ENCODE peak calls at places on chromosome 1, in six cellular contexts. M, P, D, G, K and Q are unnamed samples.

GRCh38 chr1:5371270-5371669 is 621.0 kb downstream of the NPHP4 start:
- DNase-seq in M (no peak), P (peak), D (no peak), G (no peak), K (no peak), Q (no peak)

GRCh38 chr1:64082459-64082858 is 121.0 kb upstream of the UBE2U start:
- DNase-seq in M (no peak), P (no peak), D (no peak), G (peak), K (no peak), Q (no peak)

GRCh38 chr1:1111516-1112236 is 4.2 kb downstream of the C1orf159 start:
- DNase-seq in M (no peak), P (no peak), D (no peak), G (no peak), K (no peak), Q (no peak)

GRCh38 chr1:204294371-204294770 is 65.4 kb downstream of the PLEKHA6 start:
- DNase-seq in M (no peak), P (no peak), D (no peak), G (peak), K (no peak), Q (no peak)

GRCh38 chr1:245654460-245655050 is 499.8 kb downstream of the KIF26B start:
- DNase-seq in M (no peak), P (no peak), D (no peak), G (no peak), K (no peak), Q (no peak)

GRCh38 chr1:165598676-165599059 is 32.4 kb upstream of the MGST3 start:
- DNase-seq in M (no peak), P (no peak), D (no peak), G (no peak), K (no peak), Q (no peak)

GRCh38 chr1:202189012-202189790 is 4.4 kb upstream of the LGR6 start:
- DNase-seq in M (peak), P (peak), D (peak), G (peak), K (peak), Q (no peak)

GRCh38 chr1:89887270-89887669 is 66.4 kb downstream of the LRRC8D start:
- DNase-seq in M (no peak), P (no peak), D (no peak), G (no peak), K (no peak), Q (no peak)

GRCh38 chr1:206101351-206101750 is 15.8 kb downstream of the AVPR1B start:
- DNase-seq in M (no peak), P (no peak), D (no peak), G (no peak), K (no peak), Q (no peak)

GRCh38 chr1:179017383-179018326 is 8.0 kb upstream of the FAM20B start:
- DNase-seq in M (peak), P (no peak), D (no peak), G (peak), K (no peak), Q (no peak)

GRCh38 chr1:17566892-17567291 is 27.4 kb downstream of the ARHGEF10L start:
- DNase-seq in M (no peak), P (no peak), D (no peak), G (no peak), K (no peak), Q (no peak)

GRCh38 chr1:17565551-17565971 is 26.1 kb downstream of the ARHGEF10L start:
- DNase-seq in M (no peak), P (no peak), D (no peak), G (no peak), K (no peak), Q (no peak)

GRCh38 chr1:17569200-17570139 is 30.0 kb downstream of the ARHGEF10L start:
- DNase-seq in M (peak), P (peak), D (peak), G (peak), K (no peak), Q (peak)

GRCh38 chr1:17568014-17568413 is 28.5 kb downstream of the ARHGEF10L start:
- DNase-seq in M (no peak), P (no peak), D (no peak), G (no peak), K (no peak), Q (no peak)

GRCh38 chr1:17567582-17567981 is 28.1 kb downstream of the ARHGEF10L start:
- DNase-seq in M (no peak), P (no peak), D (no peak), G (peak), K (no peak), Q (no peak)
- H3K27ac ChIP-seq in M (peak), P (peak), D (no peak), G (peak), K (no peak), Q (peak)

DNA sequence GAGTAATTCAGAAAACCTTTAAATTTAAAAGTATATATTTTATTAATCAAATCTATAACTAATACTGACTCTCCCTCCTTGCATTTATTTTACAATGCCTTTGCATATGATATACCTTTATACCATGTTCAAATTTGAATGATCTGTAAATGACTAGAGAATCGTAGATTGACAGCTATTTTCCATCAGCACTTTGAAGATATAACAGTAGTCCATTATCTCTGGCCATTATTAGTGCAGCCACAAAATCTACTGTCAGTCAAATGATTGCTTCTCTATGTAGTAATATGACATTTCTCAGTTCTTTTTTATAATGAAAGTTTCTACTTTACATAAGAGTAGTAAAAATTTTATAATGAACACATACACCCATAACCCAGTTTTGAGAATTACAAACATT is 1054.8 kb upstream of the B3GALT2 start:
- DNase-seq in M (no peak), P (no peak), D (no peak), G (no peak), K (no peak), Q (no peak)
- H3K4me3 ChIP-seq in M (no peak), P (no peak), D (no peak), G (no peak), K (no peak), Q (no peak)

GRCh38 chr1:111205724-111206070 is 5.3 kb upstream of the DENND2D start:
- DNase-seq in M (no peak), P (no peak), D (no peak), G (peak), K (no peak), Q (no peak)

GRCh38 chr1:111204923-111205723 is 4.7 kb upstream of the DENND2D start:
- DNase-seq in M (no peak), P (no peak), D (no peak), G (no peak), K (no peak), Q (no peak)

GRCh38 chr1:111203681-111204210 is 3.3 kb upstream of the DENND2D start:
- DNase-seq in M (peak), P (peak), D (peak), G (peak), K (peak), Q (no peak)

GRCh38 chr1:111202707-111203623 is 2.5 kb upstream of the DENND2D start:
- DNase-seq in M (peak), P (no peak), D (no peak), G (no peak), K (no peak), Q (no peak)

GRCh38 chr1:111204211-111204883 is 3.9 kb upstream of the DENND2D start:
- DNase-seq in M (peak), P (no peak), D (peak), G (no peak), K (peak), Q (no peak)
- H3K27ac ChIP-seq in M (peak), P (peak), D (no peak), G (no peak), K (peak), Q (peak)

DNA sequence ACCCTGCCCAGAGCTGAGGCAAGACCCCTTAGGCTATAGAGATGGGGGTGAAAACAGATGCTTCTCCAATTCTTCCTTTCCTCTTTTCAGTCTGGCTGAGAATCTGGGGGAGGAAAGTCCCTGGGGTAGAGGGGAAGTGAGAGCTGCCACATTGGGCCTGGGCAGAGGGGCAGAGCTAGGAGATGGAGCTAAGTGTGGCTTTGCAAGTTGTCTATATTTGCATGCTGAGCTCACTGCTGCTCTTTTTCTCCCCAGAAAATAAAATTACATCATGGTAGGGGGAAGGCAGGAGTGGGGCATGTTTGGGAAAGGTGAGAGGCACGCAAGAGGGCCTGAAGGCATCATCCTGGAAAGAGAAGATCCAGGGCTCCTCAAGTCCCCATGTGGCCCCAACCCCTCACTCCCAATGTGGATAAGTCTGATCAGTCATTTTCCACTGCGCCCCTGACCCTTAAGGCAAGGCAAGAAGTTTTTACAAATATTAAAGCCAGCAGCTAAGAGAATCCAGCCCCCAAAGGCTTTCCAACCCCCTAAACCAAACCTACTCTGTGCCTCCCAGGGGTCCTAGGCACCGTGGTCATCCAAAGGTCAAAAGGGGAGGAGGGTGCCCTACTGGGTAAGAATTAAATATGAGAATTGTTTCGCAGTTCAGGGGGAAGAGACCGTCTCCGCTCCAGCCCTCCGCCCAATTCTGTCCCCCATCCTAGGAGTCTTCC is 500 bp upstream of the PEA15 start:
- DNase-seq in M (no peak), P (no peak), D (no peak), G (no peak), K (peak), Q (no peak)
- H3K4me3 ChIP-seq in M (peak), P (peak), D (peak), G (peak), K (peak), Q (peak)

DNA sequence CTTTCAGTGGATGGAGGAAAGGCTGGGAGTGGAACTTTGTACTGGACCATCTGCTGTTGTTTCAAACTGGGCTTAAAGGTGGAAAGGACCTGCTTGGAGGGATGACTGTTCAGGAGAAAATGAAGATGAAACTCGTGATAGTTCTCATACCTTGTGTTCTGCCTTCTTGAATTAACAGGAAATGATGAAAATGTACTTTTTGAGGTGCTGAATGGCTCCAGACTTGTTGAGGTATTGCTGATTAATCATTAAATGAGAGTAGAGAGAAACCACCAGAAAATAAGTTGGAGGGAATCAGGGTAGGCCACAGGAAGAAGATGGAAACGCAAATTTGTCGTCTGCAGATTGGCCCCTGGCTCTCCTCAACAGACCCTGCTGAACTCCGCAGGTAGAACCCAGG is 26.2 kb upstream of the ZNF436 start:
- DNase-seq in M (no peak), P (no peak), D (no peak), G (no peak), K (no peak), Q (no peak)
- H3K27ac ChIP-seq in M (no peak), P (peak), D (no peak), G (no peak), K (no peak), Q (no peak)

DNA sequence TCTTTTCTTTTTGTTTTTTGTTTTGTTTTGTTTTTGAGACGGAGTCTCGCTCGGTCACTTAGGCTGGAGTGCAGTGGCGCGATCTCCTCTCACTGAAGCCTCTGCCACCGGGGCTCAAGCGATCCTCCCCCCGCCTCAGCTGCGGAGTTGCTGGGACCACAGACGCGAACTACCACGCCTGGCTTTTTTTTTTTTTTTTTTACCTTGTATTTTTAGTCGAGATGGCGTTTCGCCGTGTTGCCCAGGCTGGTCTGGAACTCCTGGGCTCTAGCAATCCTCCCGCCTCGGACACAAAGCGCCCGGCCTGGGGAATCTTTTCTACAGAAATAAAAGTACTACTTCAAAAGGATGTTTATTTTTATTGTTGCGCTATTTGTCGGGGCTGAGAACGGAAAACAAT is 1.1 kb upstream of the SETDB1 start:
- DNase-seq in M (peak), P (no peak), D (no peak), G (no peak), K (no peak), Q (no peak)
- H3K4me3 ChIP-seq in M (no peak), P (peak), D (peak), G (no peak), K (no peak), Q (peak)

GRCh38 chr1:112263464-112263863 is 132.6 kb upstream of the CTTNBP2NL start:
- DNase-seq in M (no peak), P (no peak), D (no peak), G (peak), K (no peak), Q (no peak)
- H3K27ac ChIP-seq in M (peak), P (no peak), D (no peak), G (no peak), K (no peak), Q (no peak)

GRCh38 chr1:185546029-185546428 is 188.2 kb upstream of the HMCN1 start:
- DNase-seq in M (no peak), P (no peak), D (no peak), G (no peak), K (no peak), Q (no peak)

GRCh38 chr1:185539277-185539943 is 194.8 kb upstream of the HMCN1 start:
- DNase-seq in M (no peak), P (no peak), D (no peak), G (no peak), K (no peak), Q (no peak)

GRCh38 chr1:185540295-185540694 is 193.9 kb upstream of the HMCN1 start:
- DNase-seq in M (no peak), P (no peak), D (no peak), G (no peak), K (no peak), Q (no peak)

GRCh38 chr1:185537601-185538000 is 196.6 kb upstream of the HMCN1 start:
- DNase-seq in M (no peak), P (no peak), D (no peak), G (no peak), K (no peak), Q (no peak)

DNA sequence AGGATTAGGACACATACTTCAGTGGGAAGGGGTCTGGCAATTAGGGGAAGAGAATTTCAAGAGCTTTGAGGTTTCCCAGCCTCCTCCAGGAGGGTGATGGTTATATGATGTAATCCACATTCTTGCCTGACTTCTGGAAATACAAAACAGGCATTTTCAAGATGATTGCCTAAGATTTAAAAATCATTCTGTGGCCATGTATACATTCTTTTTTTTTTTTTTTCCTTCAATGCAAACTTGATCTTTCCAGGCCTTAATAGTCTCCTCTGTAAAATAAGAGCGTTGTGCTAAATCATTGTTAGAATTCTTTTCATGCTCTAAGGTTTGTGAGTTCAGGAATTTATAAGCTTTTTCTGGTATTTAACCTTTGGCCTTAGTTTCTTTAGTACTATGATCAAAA is 192.3 kb upstream of the HMCN1 start:
- DNase-seq in M (no peak), P (no peak), D (no peak), G (no peak), K (no peak), Q (no peak)
- H3K4me3 ChIP-seq in M (no peak), P (no peak), D (no peak), G (no peak), K (no peak), Q (no peak)

GRCh38 chr1:50878434-50878833 is 81.6 kb downstream of the FAF1 start:
- DNase-seq in M (no peak), P (no peak), D (no peak), G (no peak), K (no peak), Q (no peak)
- H3K27ac ChIP-seq in M (no peak), P (no peak), D (no peak), G (no peak), K (no peak), Q (no peak)

GRCh38 chr1:40710581-40711315 is 19.2 kb downstream of the NFYC start:
- DNase-seq in M (peak), P (no peak), D (no peak), G (no peak), K (no peak), Q (no peak)
- H3K4me3 ChIP-seq in M (peak), P (peak), D (peak), G (peak), K (peak), Q (peak)